ENCODE peak calls at places on chromosomes 11 and 22, in ten cellular contexts. P is RWPE1; O is HCT116; Z is ovary; Q is pancreas; I is PC-9; L is CD4-positive, alpha-beta T cell; D is CD8-positive, alpha-beta T cell; R is dorsolateral prefrontal cortex; H is left lung. F is an unnamed sample.

GRCh38 chr11:72712168-72712721 is 38.0 kb upstream of the PDE2A start:
- DNase-seq in P (no peak), O (no peak), Z (no peak), Q (no peak), I (no peak), L (no peak), D (no peak), R (peak; percentile 65), H (peak; percentile 89), F (no peak)

GRCh38 chr11:44746894-44747293 is 20.1 kb downstream of the TSPAN18 start:
- DNase-seq in P (no peak), O (no peak), Z (no peak), Q (no peak), I (no peak), L (no peak), D (no peak), R (peak; percentile 54), H (no peak), F (no peak)

GRCh38 chr11:67581469-67581868 is 2.1 kb upstream of the GSTP1 start:
- DNase-seq in P (no peak), O (no peak), Z (no peak), Q (peak; percentile 44), I (peak; percentile 61), L (no peak), D (no peak), R (no peak), H (no peak), F (no peak)

GRCh38 chr11:18243783-18244362 is 4.6 kb downstream of the SAA2 start:
- DNase-seq in P (peak; percentile 46), O (peak; percentile 63), Z (no peak), Q (peak; percentile 34), I (peak; percentile 57), L (peak; percentile 30), D (peak; percentile 20), R (no peak), H (no peak), F (no peak)

GRCh38 chr22:43859176-43859575 is 3.1 kb downstream of the SULT4A1 start:
- DNase-seq in P (no peak), O (no peak), Z (no peak), Q (no peak), I (no peak), L (no peak), D (no peak), R (peak; percentile 26), H (no peak), F (no peak)

GRCh38 chr11:10351435-10351767 is 46.5 kb downstream of the ADM start:
- DNase-seq in P (no peak), O (no peak), Z (peak; percentile 30), Q (peak; percentile 55), I (no peak), L (no peak), D (no peak), R (no peak), H (no peak), F (no peak)

GRCh38 chr11:2136209-2136951 is 2.8 kb downstream of the IGF2 start:
- DNase-seq in P (no peak), O (no peak), Z (no peak), Q (no peak), I (no peak), L (no peak), D (no peak), R (no peak), H (peak; percentile 57), F (no peak)

GRCh38 chr11:6612816-6613136 is 760 bp upstream of the TAF10 start:
- DNase-seq in P (no peak), O (peak; percentile 41), Z (no peak), Q (no peak), I (peak; percentile 35), L (no peak), D (no peak), R (no peak), H (no peak), F (no peak)

GRCh38 chr11:130890039-130890745 is 26.1 kb downstream of the SNX19 start:
- DNase-seq in P (no peak), O (no peak), Z (no peak), Q (no peak), I (no peak), L (no peak), D (no peak), R (no peak), H (no peak), F (no peak)

DNA sequence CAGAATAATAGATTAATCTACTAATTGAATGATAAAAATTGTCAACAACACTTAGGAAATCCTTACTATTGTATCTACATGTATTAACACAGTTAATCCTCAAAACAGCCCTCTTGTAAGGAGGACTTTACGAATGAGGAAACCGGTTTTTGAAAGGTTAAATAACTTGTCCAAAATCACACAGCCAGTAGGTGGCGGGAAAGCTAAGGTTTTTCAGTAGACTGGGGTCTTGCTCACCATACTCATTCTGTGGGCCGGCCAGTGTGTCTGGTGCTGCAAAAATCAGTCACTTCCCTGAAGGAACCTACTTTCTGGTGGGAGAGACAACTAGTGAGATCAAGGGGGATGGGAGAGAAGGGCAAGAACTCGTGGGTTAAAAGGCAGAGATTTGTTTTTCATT is 3.8 kb downstream of the DCPS start:
- DNase-seq in P (no peak), O (no peak), Z (no peak), Q (no peak), I (no peak), L (no peak), D (no peak), R (peak; percentile 49), H (no peak), F (no peak)
- TF ChIP-seq CTCF in P (no peak), O (peak; percentile 48), Z (no peak), Q (peak; percentile 19), I (peak; percentile 58), L (no peak), D (no peak), R (peak; percentile 11), H (no peak), F (no peak)

GRCh38 chr11:8826145-8826786 is 84.7 kb upstream of the AKIP1 start:
- DNase-seq in P (no peak), O (no peak), Z (no peak), Q (no peak), I (peak; percentile 46), L (no peak), D (no peak), R (no peak), H (no peak), F (no peak)
- H3K27ac ChIP-seq in P (no peak overlapping the region), O (no peak overlapping the region), Z (peak overlapping the region; percentile 72), Q (no peak overlapping the region), I (no peak overlapping the region), L (no peak overlapping the region), D (no peak overlapping the region), R (no peak overlapping the region), H (no peak overlapping the region), F (no peak overlapping the region)

GRCh38 chr11:75073459-75074190 is 23.1 kb downstream of the OR2AT4 start:
- DNase-seq in P (no peak), O (no peak), Z (no peak), Q (no peak), I (no peak), L (no peak), D (no peak), R (no peak), H (no peak), F (no peak)
- TF ChIP-seq CTCF in P (no peak), O (peak; percentile 33), Z (no peak), Q (no peak), I (no peak), L (no peak), D (no peak), R (no peak), H (no peak), F (no peak)

DNA sequence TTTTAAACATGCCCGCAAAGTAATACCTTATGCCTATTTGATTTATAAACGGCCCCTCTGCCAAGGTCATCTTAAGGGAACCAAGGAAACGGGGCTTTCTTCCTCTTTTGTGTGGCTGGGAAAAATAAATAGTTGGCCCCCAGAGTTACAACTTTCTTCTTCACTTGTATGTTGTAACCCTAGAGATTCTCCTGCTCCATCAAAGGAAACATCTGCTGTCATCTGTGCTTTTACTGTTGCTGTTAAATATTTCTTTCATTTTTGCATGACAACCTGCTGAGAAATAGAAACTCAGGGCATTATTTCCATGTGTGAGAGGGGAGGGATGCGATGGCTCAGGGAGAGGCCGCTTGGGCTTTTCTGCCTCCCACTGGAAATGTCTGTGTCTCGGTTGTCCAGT is 21.8 kb upstream of the CDC42EP2 start:
- DNase-seq in P (no peak), O (no peak), Z (no peak), Q (no peak), I (no peak), L (no peak), D (no peak), R (no peak), H (no peak), F (no peak)
- H3K27ac ChIP-seq in P (peak overlapping the region; percentile 8), O (no peak overlapping the region), Z (peak overlapping the region; percentile 94), Q (no peak overlapping the region), I (peak overlapping the region; percentile 92), L (no peak overlapping the region), D (no peak overlapping the region), R (peak overlapping the region; percentile 97), H (peak overlapping the region; percentile 89), F (no peak overlapping the region)

GRCh38 chr11:116895053-116895757 is 57.8 kb upstream of the APOA1 start:
- DNase-seq in P (no peak), O (no peak), Z (no peak), Q (no peak), I (no peak), L (no peak), D (no peak), R (no peak), H (no peak), F (no peak)
- TF ChIP-seq CTCF in P (no peak), O (peak; percentile 44), Z (no peak), Q (no peak), I (no peak), L (no peak), D (no peak), R (peak; percentile 34), H (no peak), F (peak; percentile 25)

GRCh38 chr22:24435323-24435645 is 7.9 kb downstream of the ADORA2A start:
- DNase-seq in P (no peak), O (no peak), Z (no peak), Q (no peak), I (no peak), L (no peak), D (no peak), R (no peak), H (no peak), F (no peak)
- H3K27ac ChIP-seq in P (no peak overlapping the region), O (no peak overlapping the region), Z (no peak overlapping the region), Q (no peak overlapping the region), I (no peak overlapping the region), L (peak overlapping the region; percentile 98), D (peak overlapping the region; percentile 55), R (no peak overlapping the region), H (no peak overlapping the region), F (no peak overlapping the region)

DNA sequence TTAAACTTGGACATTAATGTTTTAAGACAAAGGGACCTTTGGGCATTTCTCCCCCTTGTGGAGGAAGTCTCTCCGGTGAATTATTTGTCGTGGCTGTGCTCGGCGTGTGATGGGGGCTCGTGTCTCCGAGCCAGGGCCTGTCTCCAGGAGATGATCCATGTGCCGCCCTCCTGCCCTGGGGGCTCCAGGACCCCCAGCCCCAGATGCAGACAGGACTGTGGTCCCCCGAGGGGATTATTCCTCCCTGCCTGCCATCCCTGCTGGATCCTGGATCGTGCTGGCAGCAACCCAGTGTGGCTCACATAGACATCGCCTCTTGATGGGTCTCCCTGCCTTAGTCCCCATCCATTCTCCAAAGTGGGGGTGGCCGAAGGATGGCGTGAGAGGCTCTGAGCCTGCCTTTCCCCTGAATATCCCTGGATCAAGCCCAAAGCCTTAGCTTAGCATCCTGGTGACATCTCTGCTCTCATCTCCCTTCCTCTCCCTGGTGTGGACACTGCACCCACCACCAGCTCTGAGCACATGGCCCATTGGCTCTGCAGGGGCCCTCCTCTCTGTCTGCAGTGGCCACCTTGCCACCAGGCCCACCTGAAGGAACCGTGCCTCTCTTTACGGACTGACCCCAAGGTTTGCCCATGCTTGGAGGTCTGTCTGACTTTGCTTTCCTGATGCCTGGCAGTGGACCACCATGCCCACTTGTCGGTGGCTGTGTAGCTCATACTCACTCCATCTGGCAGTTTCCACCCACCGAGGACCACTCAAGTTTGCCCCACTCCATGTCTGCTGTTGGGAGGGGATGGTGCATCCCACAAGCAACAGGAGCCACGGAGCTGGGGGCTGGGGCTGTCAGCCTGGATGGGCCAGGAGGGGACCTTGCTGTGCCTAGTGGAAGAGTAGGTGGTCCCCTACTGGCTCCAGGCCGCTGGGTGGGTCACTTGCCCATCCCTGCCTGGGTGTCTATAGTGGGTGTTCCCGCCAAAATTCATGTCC is 56.7 kb downstream of the SMIM38 start:
- DNase-seq in P (no peak), O (no peak), Z (no peak), Q (no peak), I (peak; percentile 5), L (no peak), D (no peak), R (no peak), H (no peak), F (no peak)
- TF ChIP-seq CTCF in P (no peak), O (peak; percentile 27), Z (no peak), Q (no peak), I (no peak), L (no peak), D (no peak), R (no peak), H (no peak), F (peak; percentile 32)